ENCODE peak calls at places on chromosomes 12 and 14, in five cellular contexts. L, V, Y, Z and R are unnamed samples.

GRCh38 chr12:30977537-30978349 is 51.2 kb downstream of the TSPAN11 start:
- DNase-seq in L (no peak), Y (no peak), Z (no peak), V (no peak), R (no peak)

GRCh38 chr14:55340482-55340881 is 69.3 kb downstream of the FBXO34 start:
- DNase-seq in Y (no peak), Z (no peak), V (no peak), L (peak), R (no peak)

GRCh38 chr12:6700646-6701051 is at the start of gene PIANP:
- DNase-seq in L (no peak), Z (no peak), Y (peak), V (peak), R (no peak)

GRCh38 chr14:69312608-69313007 is 52.6 kb downstream of the GALNT16 start:
- DNase-seq in V (no peak), L (no peak), Z (peak), Y (peak), R (no peak)

GRCh38 chr12:43551271-43551970 is 582 bp downstream of the ADAMTS20 start:
- DNase-seq in Z (no peak), Y (no peak), L (no peak), V (peak), R (no peak)

GRCh38 chr14:23643533-23644194 is 7.5 kb downstream of the DHRS2 start:
- DNase-seq in V (no peak), Z (no peak), Y (no peak), L (no peak), R (no peak)

GRCh38 chr12:1798734-1799067 is 21.7 kb upstream of the LRTM2 start:
- DNase-seq in V (no peak), Y (peak), Z (no peak), L (no peak), R (no peak)

GRCh38 chr12:32836710-32837109 is 59.9 kb downstream of the PKP2 start:
- DNase-seq in Y (no peak), V (no peak), L (no peak), Z (no peak), R (no peak)

GRCh38 chr12:52540531-52540930 is 12.4 kb downstream of the KRT71 start:
- DNase-seq in V (no peak), L (no peak), Z (no peak), Y (no peak), R (no peak)

GRCh38 chr12:24742378-24742777 is 206.5 kb downstream of the BCAT1 start:
- DNase-seq in Y (peak), L (no peak), Z (no peak), V (no peak), R (peak)

GRCh38 chr12:15227004-15227679 is 5.9 kb upstream of the RERG start:
- DNase-seq in Y (peak), L (no peak), Z (peak), V (peak), R (peak)

GRCh38 chr12:104694161-104694560 is 237.4 kb downstream of the CHST11 start:
- DNase-seq in Z (no peak), V (no peak), L (no peak), Y (no peak), R (no peak)

GRCh38 chr14:23177181-23177580 is 6.3 kb downstream of the SLC7A8 start:
- DNase-seq in Y (no peak), V (no peak), Z (peak), L (peak), R (peak)

GRCh38 chr12:92987846-92988621 is 58.9 kb upstream of the EEA1 start:
- DNase-seq in Y (peak), V (no peak), Z (no peak), L (no peak), R (no peak)

GRCh38 chr12:19158909-19159308 is 29.4 kb downstream of the PLEKHA5 start:
- DNase-seq in V (no peak), L (no peak), Y (no peak), Z (no peak), R (no peak)

GRCh38 chr14:37230551-37231194 is 32.9 kb downstream of the MIPOL1 start:
- DNase-seq in L (no peak), Z (peak), V (peak), Y (no peak), R (no peak)

GRCh38 chr12:28583771-28584261 is 393.6 kb downstream of the CCDC91 start:
- DNase-seq in V (peak), Y (no peak), Z (no peak), L (no peak), R (no peak)

GRCh38 chr12:89238593-89238992 is 113.7 kb downstream of the DUSP6 start:
- DNase-seq in L (no peak), Y (no peak), V (no peak), Z (no peak), R (no peak)

GRCh38 chr14:92409069-92409468 is 86.1 kb downstream of the SLC24A4 start:
- DNase-seq in V (no peak), Y (no peak), Z (no peak), L (no peak), R (no peak)

GRCh38 chr12:100959481-100959880 is 164.9 kb downstream of the ANO4 start:
- DNase-seq in L (no peak), V (peak), Z (no peak), Y (no peak), R (no peak)

GRCh38 chr14:70595443-70596185 is 4.8 kb downstream of the MED6 start:
- DNase-seq in L (peak), Z (no peak), Y (no peak), V (no peak), R (no peak)

GRCh38 chr12:119593578-119594398 is at the start of gene TMEM233:
- DNase-seq in Z (no peak), V (no peak), L (no peak), Y (no peak), R (no peak)

GRCh38 chr12:13229504-13229903 is 33.0 kb downstream of the EMP1 start:
- DNase-seq in Y (no peak), Z (no peak), V (no peak), L (no peak), R (no peak)

GRCh38 chr14:104323551-104324175 is 185.3 kb downstream of the KIF26A start:
- DNase-seq in L (no peak), Y (no peak), V (no peak), Z (no peak), R (peak)

GRCh38 chr12:6167327-6168280 is 32.6 kb upstream of the CD9 start:
- DNase-seq in Y (peak), V (peak), Z (no peak), L (no peak), R (peak)

GRCh38 chr14:99323603-99324185 is 51.7 kb upstream of the BCL11B start:
- DNase-seq in Z (no peak), L (no peak), V (no peak), Y (no peak), R (no peak)

GRCh38 chr12:113196996-113197395 is 11.5 kb downstream of the RITA1 start:
- DNase-seq in Y (peak), V (peak), Z (peak), L (peak), R (peak)

GRCh38 chr14:28830115-28830534 is 63.5 kb downstream of the FOXG1 start:
- DNase-seq in V (no peak), Y (no peak), L (no peak), Z (no peak), R (no peak)

GRCh38 chr14:36293824-36294223 is 26.6 kb downstream of the MBIP start:
- DNase-seq in Z (no peak), V (peak), L (no peak), Y (no peak), R (no peak)

GRCh38 chr12:50542448-50542847 is 37.7 kb downstream of the DIP2B start:
- DNase-seq in L (no peak), Z (no peak), Y (no peak), V (peak), R (no peak)

GRCh38 chr14:49584058-49584457 is 2.1 kb downstream of the RPS29 start:
- DNase-seq in V (no peak), Z (no peak), Y (no peak), L (no peak), R (no peak)

GRCh38 chr12:124673881-124674617 is 106.6 kb upstream of the NCOR2 start:
- DNase-seq in L (no peak), V (no peak), Z (no peak), Y (no peak), R (no peak)

GRCh38 chr12:24909667-24910066 is 39.2 kb downstream of the BCAT1 start:
- DNase-seq in L (peak), V (peak), Y (peak), Z (no peak), R (peak)

GRCh38 chr12:107912421-107913004 is 138.0 kb downstream of the ASCL4 start:
- DNase-seq in L (peak), Z (peak), Y (peak), V (peak), R (peak)

GRCh38 chr12:42504049-42504448 is 85.5 kb downstream of the PRICKLE1 start:
- DNase-seq in V (peak), Z (no peak), Y (no peak), L (no peak), R (no peak)

GRCh38 chr14:99649219-99649618 is 4.3 kb downstream of the HHIPL1 start:
- DNase-seq in L (no peak), V (no peak), Y (no peak), Z (no peak), R (no peak)

GRCh38 chr12:100427078-100427477 is 46.6 kb upstream of the NR1H4 start:
- DNase-seq in Z (no peak), L (no peak), V (peak), Y (peak), R (no peak)

GRCh38 chr12:131457028-131457310 is 253.9 kb upstream of the SFSWAP start:
- DNase-seq in Y (no peak), Z (no peak), V (no peak), L (no peak), R (no peak)
- H3K27ac ChIP-seq in Y (no peak), Z (no peak), V (no peak), L (no peak), R (no peak)

GRCh38 chr14:94115068-94115591 is 4.6 kb downstream of the IFI27 start:
- DNase-seq in V (no peak), L (no peak), Y (peak), Z (no peak), R (peak)

GRCh38 chr14:94113908-94114588 is 3.5 kb downstream of the IFI27 start:
- DNase-seq in Y (peak), Z (no peak), L (no peak), V (no peak), R (no peak)

GRCh38 chr14:94113490-94113889 is 3.0 kb downstream of the IFI27 start:
- DNase-seq in V (no peak), L (peak), Z (no peak), Y (peak), R (peak)

GRCh38 chr14:94115631-94116030 is 5.1 kb downstream of the IFI27 start:
- DNase-seq in Z (no peak), V (no peak), Y (peak), L (no peak), R (no peak)

DNA sequence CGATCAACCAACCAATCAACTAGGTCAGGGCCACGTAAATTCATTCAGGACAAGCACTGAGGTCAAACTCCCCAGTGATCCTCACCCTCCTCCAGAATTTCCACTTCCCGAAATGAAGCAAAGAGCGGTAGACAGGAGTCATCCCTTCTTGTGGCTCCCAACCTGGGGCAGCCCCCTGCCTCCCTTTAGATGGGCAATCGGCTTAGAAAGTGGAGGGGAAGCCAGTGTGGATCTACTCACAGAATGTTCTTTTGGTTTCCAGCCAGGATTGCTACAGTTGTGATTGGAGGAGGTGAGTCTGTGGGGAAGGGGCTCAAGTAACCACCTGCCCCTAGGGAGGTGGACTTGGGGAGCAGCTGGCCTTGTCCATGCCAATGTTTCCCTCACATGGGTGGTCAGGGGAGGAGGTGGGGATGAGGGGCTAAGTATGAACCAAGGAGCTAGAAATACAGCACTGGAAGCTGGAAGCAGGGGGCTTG is 4.1 kb downstream of the IFI27 start:
- DNase-seq in L (no peak), Z (no peak), Y (no peak), V (no peak), R (no peak)
- H3K27ac ChIP-seq in L (no peak), Z (no peak), Y (peak), V (no peak), R (no peak)

GRCh38 chr12:39671898-39672875 is 52.6 kb upstream of the ABCD2 start:
- DNase-seq in Y (no peak), Z (no peak), L (no peak), V (no peak), R (no peak)
- H3K27ac ChIP-seq in Y (no peak), Z (no peak), L (no peak), V (no peak), R (no peak)

GRCh38 chr14:102947321-102948103 is 25.0 kb downstream of the AMN start:
- DNase-seq in L (no peak), Y (no peak), V (no peak), Z (no peak), R (no peak)
- H3K27ac ChIP-seq in L (no peak), Y (no peak), V (no peak), Z (no peak), R (no peak)

GRCh38 chr12:46908936-46909635 is 83.3 kb upstream of the SLC38A4 start:
- DNase-seq in V (no peak), Y (no peak), Z (no peak), L (no peak), R (no peak)
- H3K27ac ChIP-seq in V (no peak), Y (no peak), Z (no peak), L (no peak), R (no peak)